ENCODE peak calls at places on chromosomes 7 and 10, in eight cellular contexts. J, Z, W, S, R, Q, K and H are unnamed samples.

GRCh38 chr10:12934777-12935176 is 66.7 kb downstream of the CCDC3 start:
- DNase-seq in J (no peak), Z (no peak), W (no peak), S (no peak), R (no peak), Q (peak), K (no peak), H (no peak)

GRCh38 chr10:86130737-86131475 is 235.7 kb downstream of the GRID1 start:
- DNase-seq in J (no peak), Z (no peak), W (no peak), S (no peak), R (no peak), Q (no peak), K (no peak), H (no peak)

GRCh38 chr7:22109761-22110160 is 164.1 kb upstream of the CDCA7L start:
- DNase-seq in J (no peak), Z (peak), W (peak), S (no peak), R (no peak), Q (no peak), K (no peak), H (no peak)

GRCh38 chr7:124702385-124702784 is 63.2 kb downstream of the GPR37 start:
- DNase-seq in J (no peak), Z (no peak), W (no peak), S (peak), R (no peak), Q (no peak), K (no peak), H (no peak)

GRCh38 chr7:100679927-100680588 is 6.5 kb downstream of the GNB2 start:
- DNase-seq in J (no peak), Z (no peak), W (no peak), S (no peak), R (no peak), Q (no peak), K (no peak), H (no peak)

GRCh38 chr7:131105294-131105802 is 222.3 kb upstream of the MKLN1 start:
- DNase-seq in J (no peak), Z (no peak), W (no peak), S (peak), R (no peak), Q (no peak), K (peak), H (no peak)

GRCh38 chr7:90173127-90173844 is 19.0 kb downstream of the STEAP1 start:
- DNase-seq in J (peak), Z (no peak), W (no peak), S (no peak), R (no peak), Q (peak), K (no peak), H (no peak)

GRCh38 chr7:40899651-40900507 is 765.1 kb downstream of the SUGCT start:
- DNase-seq in J (peak), Z (no peak), W (no peak), S (no peak), R (no peak), Q (peak), K (no peak), H (no peak)

GRCh38 chr7:108480311-108480710 is 24.1 kb upstream of the NRCAM start:
- DNase-seq in J (no peak), Z (no peak), W (no peak), S (no peak), R (no peak), Q (no peak), K (no peak), H (no peak)

GRCh38 chr7:136293841-136294391 is 316.8 kb upstream of the MTPN start:
- DNase-seq in J (no peak), Z (no peak), W (no peak), S (no peak), R (no peak), Q (no peak), K (no peak), H (no peak)

GRCh38 chr7:12653127-12653917 is 34.1 kb upstream of the ARL4A start:
- DNase-seq in J (no peak), Z (no peak), W (no peak), S (no peak), R (no peak), Q (no peak), K (no peak), H (no peak)

GRCh38 chr10:124156524-124157225 is 63.3 kb upstream of the CHST15 start:
- DNase-seq in J (no peak), Z (no peak), W (no peak), S (no peak), R (no peak), Q (no peak), K (no peak), H (peak)

GRCh38 chr7:128697301-128697905 is 25.3 kb downstream of the GARIN1A start:
- DNase-seq in J (peak), Z (peak), W (peak), S (no peak), R (peak), Q (no peak), K (peak), H (no peak)

GRCh38 chr10:122282253-122282671 is 11.2 kb downstream of the BTBD16 start:
- DNase-seq in J (no peak), Z (no peak), W (no peak), S (no peak), R (no peak), Q (no peak), K (no peak), H (peak)

GRCh38 chr7:36171503-36171902 is 18.4 kb downstream of the EEPD1 start:
- DNase-seq in J (no peak), Z (no peak), W (no peak), S (no peak), R (no peak), Q (no peak), K (no peak), H (no peak)

GRCh38 chr7:117809958-117810357 is 63.3 kb downstream of the CTTNBP2 start:
- DNase-seq in J (no peak), Z (no peak), W (no peak), S (no peak), R (no peak), Q (no peak), K (peak), H (no peak)

GRCh38 chr7:69757990-69758430 is 159.7 kb downstream of the AUTS2 start:
- DNase-seq in J (no peak), Z (no peak), W (no peak), S (no peak), R (no peak), Q (no peak), K (no peak), H (no peak)

GRCh38 chr10:116124777-116125176 is 148.2 kb downstream of the GFRA1 start:
- DNase-seq in J (no peak), Z (no peak), W (no peak), S (no peak), R (no peak), Q (no peak), K (no peak), H (no peak)

GRCh38 chr7:41641006-41641714 is 61.7 kb downstream of the INHBA start:
- DNase-seq in J (no peak), Z (no peak), W (no peak), S (no peak), R (no peak), Q (no peak), K (no peak), H (no peak)

GRCh38 chr7:115135769-115136410 is 214.0 kb downstream of the MDFIC start:
- DNase-seq in J (no peak), Z (peak), W (no peak), S (no peak), R (no peak), Q (peak), K (no peak), H (no peak)